ENCODE peak calls at places on chromosome 18, in four cellular contexts. M is T-helper 2 cell, D is AG08395, S is EL. Z is an unnamed sample.

GRCh38 chr18:63262369-63263335 is 56.9 kb downstream of the BCL2 start:
- DNase-seq in M (no peak), D (no peak), S (no peak), Z (no peak)

GRCh38 chr18:74963820-74964446 is 245.0 kb downstream of the PTGR3 start:
- DNase-seq in M (peak), D (peak), S (peak), Z (no peak)

GRCh38 chr18:53946561-53946960 is 277.9 kb downstream of the MBD2 start:
- DNase-seq in M (no peak), D (no peak), S (no peak), Z (no peak)

GRCh38 chr18:26421931-26422330 is 126.4 kb downstream of the KCTD1 start:
- DNase-seq in M (no peak), D (no peak), S (no peak), Z (no peak)

GRCh38 chr18:24726727-24727539 is 266.5 kb downstream of the HRH4 start:
- DNase-seq in M (peak), D (peak), S (peak), Z (peak)

GRCh38 chr18:21900594-21901352 is 160.2 kb downstream of the MIB1 start:
- DNase-seq in M (no peak), D (no peak), S (no peak), Z (peak)

GRCh38 chr18:25561923-25562322 is 210.0 kb upstream of the ZNF521 start:
- DNase-seq in M (no peak), D (peak), S (peak), Z (no peak)

GRCh38 chr18:48776161-48776555 is 174.6 kb downstream of the SMAD7 start:
- DNase-seq in M (no peak), D (no peak), S (no peak), Z (no peak)

GRCh38 chr18:30970201-30970816 is 72.2 kb downstream of the DSC3 start:
- DNase-seq in M (peak), D (no peak), S (peak), Z (no peak)

GRCh38 chr18:55234366-55235093 is 275.3 kb upstream of the CCDC68 start:
- DNase-seq in M (peak), D (peak), S (peak), Z (peak)

GRCh38 chr18:79911009-79911870 is 40.2 kb downstream of the SLC66A2 start:
- DNase-seq in M (no peak), D (no peak), S (no peak), Z (no peak)

GRCh38 chr18:59021500-59021899 is 118.2 kb upstream of the SEC11C start:
- DNase-seq in M (no peak), D (no peak), S (no peak), Z (no peak)

GRCh38 chr18:36127866-36128845 is 984 bp downstream of the SLC39A6 start:
- DNase-seq in M (no peak), D (peak), S (peak), Z (peak)

GRCh38 chr18:8835556-8835955 is 130.2 kb downstream of the MTCL1 start:
- DNase-seq in M (no peak), D (peak), S (peak), Z (no peak)

GRCh38 chr18:74234326-74235171 is 57.2 kb downstream of the CYB5A start:
- DNase-seq in M (no peak), D (peak), S (peak), Z (peak)

GRCh38 chr18:11808001-11808855 is 43.0 kb upstream of the CHMP1B start:
- DNase-seq in M (no peak), D (peak), S (peak), Z (no peak)

GRCh38 chr18:2529154-2529553 is 42.2 kb downstream of the METTL4 start:
- DNase-seq in M (no peak), D (no peak), S (peak), Z (no peak)

GRCh38 chr18:44848931-44849330 is 168.2 kb downstream of the SETBP1 start:
- DNase-seq in M (no peak), D (no peak), S (no peak), Z (no peak)

GRCh38 chr18:37364237-37364636 is 201.4 kb downstream of the CELF4 start:
- DNase-seq in M (no peak), D (peak), S (peak), Z (no peak)

GRCh38 chr18:62982600-62983251 is 267.4 kb downstream of the PHLPP1 start:
- DNase-seq in M (peak), D (peak), S (peak), Z (no peak)

GRCh38 chr18:60372141-60372540 is 434 bp downstream of the MC4R start:
- DNase-seq in M (no peak), D (no peak), S (no peak), Z (no peak)

GRCh38 chr18:7958081-7958896 is 391.2 kb downstream of the PTPRM start:
- DNase-seq in M (peak), D (no peak), S (peak), Z (no peak)

GRCh38 chr18:13398631-13399030 is 180.1 kb downstream of the LDLRAD4 start:
- DNase-seq in M (no peak), D (no peak), S (no peak), Z (no peak)

GRCh38 chr18:24051256-24051947 is 36.8 kb downstream of the TTC39C start:
- DNase-seq in M (peak), D (no peak), S (peak), Z (no peak)

GRCh38 chr18:78892201-78892600 is 87.4 kb upstream of the SALL3 start:
- DNase-seq in M (no peak), D (no peak), S (no peak), Z (no peak)

GRCh38 chr18:79687806-79688205 is 8.2 kb downstream of the CTDP1 start:
- DNase-seq in M (no peak), D (no peak), S (peak), Z (no peak)

GRCh38 chr18:7370812-7371211 is 139.9 kb downstream of the LRRC30 start:
- DNase-seq in M (no peak), D (no peak), S (no peak), Z (no peak)

GRCh38 chr18:79818631-79819030 is 20.9 kb downstream of the KCNG2 start:
- DNase-seq in M (no peak), D (no peak), S (no peak), Z (no peak)

GRCh38 chr18:40431071-40431998 is 1523.7 kb upstream of the PIK3C3 start:
- DNase-seq in M (no peak), D (no peak), S (no peak), Z (no peak)

GRCh38 chr18:49609416-49610284 is 47.8 kb downstream of the LIPG start:
- DNase-seq in M (no peak), D (no peak), S (peak), Z (no peak)

GRCh38 chr18:12741351-12741750 is 38.5 kb downstream of the PSMG2 start:
- DNase-seq in M (peak), D (no peak), S (peak), Z (no peak)

GRCh38 chr18:34153711-34154110 is 71.0 kb downstream of the NOL4 start:
- DNase-seq in M (no peak), D (no peak), S (peak), Z (no peak)

GRCh38 chr18:46542545-46542944 is 114.5 kb downstream of the LOXHD1 start:
- DNase-seq in M (no peak), D (no peak), S (no peak), Z (no peak)

GRCh38 chr18:55280515-55280914 is 307.5 kb downstream of the TCF4 start:
- DNase-seq in M (no peak), D (no peak), S (no peak), Z (no peak)

GRCh38 chr18:66707473-66707872 is 103.6 kb upstream of the CDH19 start:
- DNase-seq in M (no peak), D (no peak), S (no peak), Z (no peak)

GRCh38 chr18:12630136-12630535 is 27.8 kb downstream of the SPIRE1 start:
- DNase-seq in M (no peak), D (no peak), S (peak), Z (no peak)

GRCh38 chr18:63859781-63860535 is 27.5 kb upstream of the SERPINB2 start:
- DNase-seq in M (no peak), D (no peak), S (no peak), Z (no peak)

GRCh38 chr18:56158676-56159075 is 479.7 kb downstream of the TXNL1 start:
- DNase-seq in M (no peak), D (no peak), S (no peak), Z (no peak)

GRCh38 chr18:73962251-73962650 is 185.4 kb downstream of the FBXO15 start:
- DNase-seq in M (no peak), D (peak), S (peak), Z (no peak)

Z was measured in left colon.